ENCODE peak calls at places on chromosomes 1 and 21, in five cellular contexts. N is ovary, G is upper lobe of right lung, M is IMR-90, Z is hepatocyte. K is an unnamed sample.
A peak's percentile ranks its signal among the peaks of the same experiment; 100 is the strongest.

GRCh38 chr1:199205740-199206139 is 566.9 kb downstream of the PTPRC start:
- DNase-seq in N (no peak), G (no peak), M (peak; percentile 23), Z (no peak), K (no peak)

GRCh38 chr1:200029035-200029623 is 1.6 kb downstream of the NR5A2 start:
- DNase-seq in N (no peak), G (peak; percentile 72), M (peak; percentile 36), Z (peak; percentile 82), K (peak; percentile 69)

GRCh38 chr1:165949335-165950130 is 122.1 kb downstream of the UCK2 start:
- DNase-seq in N (no peak), G (no peak), M (no peak), Z (peak; percentile 44), K (peak; percentile 75)

GRCh38 chr1:90534669-90535379 is 182.3 kb downstream of the BARHL2 start:
- DNase-seq in N (no peak), G (no peak), M (no peak), Z (no peak), K (no peak)

GRCh38 chr1:117370071-117370470 is 2.8 kb downstream of the MAN1A2 start:
- DNase-seq in N (no peak), G (no peak), M (peak; percentile 6), Z (no peak), K (no peak)

GRCh38 chr1:54887665-54888071 is 673 bp upstream of the DHCR24 start:
- DNase-seq in N (peak; percentile 41), G (peak; percentile 81), M (no peak), Z (peak; percentile 37), K (no peak)

GRCh38 chr1:37040773-37041172 is 6.5 kb upstream of the GRIK3 start:
- DNase-seq in N (no peak), G (no peak), M (no peak), Z (no peak), K (no peak)

GRCh38 chr1:192907545-192908243 is 98.9 kb downstream of the RGS2 start:
- DNase-seq in N (no peak), G (no peak), M (peak; percentile 20), Z (peak; percentile 17), K (no peak)

GRCh38 chr21:25986928-25987327 is 183.6 kb downstream of the APP start:
- DNase-seq in N (no peak), G (no peak), M (no peak), Z (no peak), K (no peak)

GRCh38 chr1:163844393-163844948 is 522.7 kb downstream of the NUF2 start:
- DNase-seq in N (no peak), G (no peak), M (peak; percentile 23), Z (no peak), K (peak; percentile 5)

GRCh38 chr1:19974822-19975416 is 4.5 kb downstream of the PLA2G2A start:
- DNase-seq in N (peak; percentile 63), G (no peak), M (peak; percentile 72), Z (peak; percentile 82), K (peak; percentile 91)

GRCh38 chr1:167438171-167439138 is 79.9 kb downstream of the CD247 start:
- DNase-seq in N (no peak), G (no peak), M (no peak), Z (no peak), K (no peak)

GRCh38 chr1:145782166-145783099 is 41.5 kb downstream of the RNF115 start:
- DNase-seq in N (no peak), G (no peak), M (peak; percentile 96), Z (no peak), K (peak; percentile 82)

GRCh38 chr1:8075511-8076051 is 49.5 kb upstream of the ERRFI1 start:
- DNase-seq in N (no peak), G (peak; percentile 78), M (peak; percentile 30), Z (no peak), K (no peak)

GRCh38 chr1:243745361-243745760 is 104.7 kb downstream of the AKT3 start:
- DNase-seq in N (no peak), G (no peak), M (peak; percentile 33), Z (no peak), K (peak; percentile 21)

GRCh38 chr1:153527023-153527724 is 8.6 kb downstream of the S100A6 start:
- DNase-seq in N (no peak), G (peak; percentile 22), M (peak; percentile 66), Z (no peak), K (no peak)

GRCh38 chr1:41898191-41898713 is 20.5 kb downstream of the HIVEP3 start:
- DNase-seq in N (no peak), G (no peak), M (peak; percentile 62), Z (no peak), K (peak; percentile 83)

GRCh38 chr1:175499595-175500367 is 243.6 kb downstream of the TNR start:
- DNase-seq in N (no peak), G (no peak), M (no peak), Z (no peak), K (peak; percentile 9)

GRCh38 chr1:201889092-201889968 is 632 bp downstream of the SHISA4 start:
- DNase-seq in N (peak; percentile 44), G (no peak), M (no peak), Z (no peak), K (no peak)
- H3K27ac ChIP-seq in N (peak overlapping the region; percentile 22), G (peak overlapping the region; percentile 36), M (peak overlapping the region; percentile 72), Z (no peak overlapping the region), K (no peak overlapping the region)

DNA sequence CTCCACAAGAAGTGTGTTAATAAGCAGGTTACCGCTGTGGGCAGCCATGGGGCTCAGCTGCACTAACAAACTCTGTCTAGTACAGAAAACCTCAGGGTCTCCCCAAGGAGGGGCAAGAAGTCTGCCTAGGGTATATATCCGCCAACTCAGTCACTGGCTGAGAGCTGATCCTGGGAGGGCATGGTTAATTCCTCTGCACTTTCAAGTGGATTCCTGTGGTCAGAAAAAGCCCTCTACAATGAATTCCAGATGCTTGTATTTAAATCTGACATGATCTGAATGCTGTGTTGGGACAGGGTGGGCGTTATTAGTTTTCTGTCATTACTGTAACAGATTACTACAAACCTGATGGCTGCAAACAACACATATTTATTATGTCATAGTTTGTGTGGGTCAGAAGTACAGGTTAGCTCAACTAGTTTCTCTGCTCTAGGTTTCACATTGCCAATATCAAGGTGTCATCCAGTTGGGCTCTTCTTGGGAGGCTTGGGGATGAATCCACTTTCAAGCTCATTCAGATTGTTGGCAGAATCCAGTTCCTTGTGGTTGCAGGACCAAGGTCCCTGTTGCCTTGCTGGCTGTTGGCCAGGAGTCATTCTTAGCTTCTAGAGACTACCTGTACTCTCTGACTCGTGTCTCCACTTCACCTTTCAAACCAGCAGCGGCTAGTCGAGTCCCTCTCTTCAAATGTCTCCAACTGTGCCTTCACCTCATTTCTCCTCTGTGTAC is 8.0 kb upstream of the SELE start:
- DNase-seq in N (no peak), G (no peak), M (peak; percentile 18), Z (peak; percentile 12), K (no peak)
- H3K27ac ChIP-seq in N (no peak overlapping the region), G (no peak overlapping the region), M (no peak overlapping the region), Z (peak overlapping the region; percentile 41), K (no peak overlapping the region)

DNA sequence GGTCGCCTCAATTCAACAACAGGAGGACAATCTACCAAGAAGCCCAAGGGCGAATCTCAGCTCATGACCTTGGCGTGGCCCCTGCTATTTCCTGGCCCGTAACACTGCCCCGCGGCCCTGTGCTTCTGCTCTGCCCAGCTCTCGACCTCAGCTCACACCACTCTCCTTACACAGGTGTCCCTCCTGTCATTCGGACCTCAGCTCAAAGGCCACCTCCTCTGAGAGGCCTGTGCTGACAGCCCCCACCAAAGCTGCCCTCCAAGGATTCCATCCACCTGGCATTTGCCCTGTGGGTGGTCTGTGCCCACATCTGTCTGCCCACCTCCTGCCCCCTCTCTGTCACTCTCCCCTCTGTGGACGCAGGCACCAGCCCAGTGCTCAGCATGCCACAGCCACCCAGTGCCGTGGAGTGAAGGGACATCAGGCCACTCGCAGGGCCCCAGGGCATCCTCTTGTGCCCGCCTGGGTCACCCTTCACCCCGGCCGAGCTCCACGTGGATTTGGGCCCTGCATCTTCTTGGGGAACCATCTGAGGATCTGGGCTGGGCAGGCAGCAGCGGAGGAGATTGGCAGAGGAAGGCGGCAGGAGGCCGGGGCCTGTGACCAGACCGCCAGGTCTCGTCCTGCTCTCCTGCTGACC is 70.3 kb downstream of the DHRS3 start:
- DNase-seq in N (peak; percentile 34), G (peak; percentile 53), M (no peak), Z (no peak), K (no peak)
- H3K27ac ChIP-seq in N (peak overlapping the region; percentile 71), G (no peak overlapping the region), M (no peak overlapping the region), Z (no peak overlapping the region), K (no peak overlapping the region)

GRCh38 chr1:31153423-31153822 is 86.3 kb downstream of the NKAIN1 start:
- DNase-seq in N (no peak), G (no peak), M (no peak), Z (no peak), K (no peak)

GRCh38 chr1:31154000-31154631 is 85.6 kb downstream of the NKAIN1 start:
- DNase-seq in N (peak; percentile 34), G (no peak), M (no peak), Z (no peak), K (no peak)

GRCh38 chr1:31152181-31152768 is 86.8 kb upstream of the PUM1 start:
- DNase-seq in N (no peak), G (no peak), M (peak; percentile 87), Z (peak; percentile 61), K (no peak)

GRCh38 chr1:31155216-31155806 is 84.4 kb downstream of the NKAIN1 start:
- DNase-seq in N (peak; percentile 72), G (peak; percentile 90), M (peak; percentile 32), Z (peak; percentile 88), K (peak; percentile 80)

DNA sequence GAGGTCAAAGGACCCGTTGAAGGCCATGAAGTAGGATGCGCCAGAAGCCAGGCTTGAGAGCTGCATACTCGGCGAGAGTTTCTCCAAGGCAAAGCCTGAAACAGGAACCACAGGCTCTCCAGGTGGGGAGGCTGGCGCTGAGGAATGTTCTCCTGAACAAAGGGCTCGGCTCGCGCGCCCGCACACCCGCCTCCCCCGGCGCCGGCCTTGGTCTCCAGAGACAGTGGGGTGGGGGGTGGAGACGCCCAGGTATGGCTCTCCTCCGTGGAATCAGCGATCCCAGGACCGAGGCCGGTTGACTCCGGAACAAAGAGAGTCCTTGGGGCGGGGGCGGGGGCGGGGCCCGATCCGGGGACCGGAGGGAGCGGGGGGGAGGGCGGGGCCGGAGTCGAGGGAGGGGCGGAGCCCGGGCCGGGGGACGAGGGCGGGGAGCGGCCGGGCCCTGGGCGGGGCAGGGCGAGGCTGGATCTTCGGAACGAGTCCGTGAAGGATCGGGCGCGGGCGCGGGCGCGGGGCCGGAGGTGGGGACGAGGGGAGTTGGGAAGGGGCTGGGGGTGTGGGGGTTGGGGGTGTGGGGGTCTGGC is 85.0 kb downstream of the NKAIN1 start:
- DNase-seq in N (peak; percentile 81), G (peak; percentile 93), M (peak; percentile 55), Z (peak; percentile 95), K (peak; percentile 92)
- H3K27ac ChIP-seq in N (no peak overlapping the region), G (peak overlapping the region; percentile 83), M (peak overlapping the region; percentile 81), Z (peak overlapping the region; percentile 98), K (peak overlapping the region; percentile 97)